ENCODE peak calls at places on chromosome 18, in seven cellular contexts. Z is hepatocyte, K is fibroblast of lung, D is GM23248, Q is neural progenitor cell, T is K562, M is HCT116. R is an unnamed sample. For H3K36me3, the result is how much of the 10 kb centered on the place peaks cover.

GRCh38 chr18:21448301-21448700 is 152.2 kb downstream of the ESCO1 start:
- DNase-seq in Z (no peak), K (no peak), D (peak), Q (no peak), T (no peak), M (no peak), R (no peak)

GRCh38 chr18:58144671-58145285 is 100.8 kb downstream of the NEDD4L start:
- DNase-seq in Z (no peak), K (no peak), D (no peak), Q (no peak), T (no peak), M (no peak), R (no peak)

GRCh38 chr18:50674307-50674706 is 114.4 kb downstream of the MAPK4 start:
- DNase-seq in Z (no peak), K (no peak), D (no peak), Q (no peak), T (no peak), M (no peak), R (no peak)

GRCh38 chr18:37222383-37223378 is 342.9 kb downstream of the CELF4 start:
- DNase-seq in Z (no peak), K (peak), D (peak), Q (no peak), T (no peak), M (peak), R (peak)

GRCh38 chr18:26002375-26002774 is 88.0 kb downstream of the SS18 start:
- DNase-seq in Z (no peak), K (no peak), D (no peak), Q (no peak), T (no peak), M (no peak), R (peak)

GRCh38 chr18:61926532-61926931 is 33.7 kb upstream of the RNF152 start:
- DNase-seq in Z (no peak), K (no peak), D (no peak), Q (no peak), T (no peak), M (no peak), R (no peak)

GRCh38 chr18:48816554-48816953 is 134.2 kb downstream of the SMAD7 start:
- DNase-seq in Z (no peak), K (no peak), D (no peak), Q (no peak), T (no peak), M (no peak), R (no peak)

GRCh38 chr18:40868110-40868858 is 1086.8 kb upstream of the PIK3C3 start:
- DNase-seq in Z (peak), K (peak), D (peak), Q (no peak), T (peak), M (no peak), R (no peak)

GRCh38 chr18:22172594-22173049 is 3.2 kb downstream of the GATA6 start:
- DNase-seq in Z (no peak), K (peak), D (peak), Q (no peak), T (no peak), M (no peak), R (no peak)

GRCh38 chr18:34400837-34401236 is 176.1 kb upstream of the NOL4 start:
- DNase-seq in Z (no peak), K (no peak), D (no peak), Q (no peak), T (no peak), M (no peak), R (no peak)

GRCh38 chr18:48545690-48546365 is 7.0 kb downstream of the CTIF start:
- DNase-seq in Z (peak), K (peak), D (peak), Q (peak), T (peak), M (no peak), R (no peak)

GRCh38 chr18:56576826-56577573 is 61.4 kb downstream of the TXNL1 start:
- DNase-seq in Z (peak), K (no peak), D (no peak), Q (no peak), T (no peak), M (no peak), R (no peak)

DNA sequence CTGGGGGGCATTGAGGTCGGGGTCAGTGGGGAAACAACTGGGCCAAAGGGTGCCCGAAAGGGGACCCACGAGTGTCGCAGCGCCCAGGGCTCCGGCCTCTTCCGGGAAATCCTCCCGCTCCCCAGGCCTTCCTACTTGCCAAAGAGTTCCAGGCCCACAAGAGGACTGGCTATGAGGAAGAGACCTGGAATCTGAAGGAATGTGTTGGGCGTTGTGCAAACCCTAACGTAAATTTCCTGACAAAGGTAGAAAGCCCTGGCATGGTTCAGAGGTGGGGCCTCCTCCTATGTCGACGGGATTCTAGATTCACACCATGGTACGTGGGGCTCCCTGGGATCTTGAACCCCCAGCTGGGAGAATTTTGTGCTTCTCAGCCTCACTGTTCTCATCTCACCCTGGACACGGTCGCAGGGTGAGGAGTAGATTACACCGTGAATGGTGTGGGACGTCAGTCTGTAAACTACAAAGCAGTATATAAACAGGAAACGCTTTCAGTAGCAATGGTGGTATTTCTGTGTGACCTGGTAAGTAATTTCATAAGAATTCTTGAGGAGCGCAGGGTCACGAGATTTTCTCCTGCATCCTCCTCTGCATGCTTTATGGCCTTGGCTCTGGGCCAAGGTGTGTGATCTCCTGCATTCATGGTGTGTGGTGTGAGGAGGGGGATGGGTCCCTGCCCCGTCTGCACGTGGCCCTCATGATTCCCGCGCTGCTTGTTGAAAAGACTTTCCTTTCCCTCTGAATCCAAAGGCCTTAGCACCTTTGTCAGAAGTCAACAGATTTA is 868 bp downstream of the HSBP1L1 start:
- DNase-seq in Z (peak), K (peak), D (peak), Q (no peak), T (peak), M (no peak), R (no peak)
- H3K4me3 ChIP-seq in Z (peak), K (peak), D (peak), Q (peak), T (no peak), M (peak), R (peak)

GRCh38 chr18:45895339-45895738 is 69.9 kb downstream of the SIGLEC15 start:
- DNase-seq in Z (no peak), K (no peak), D (no peak), Q (no peak), T (no peak), M (no peak), R (no peak)
- H3K36me3 ChIP-seq in Z (under half), K (under half), D (half or more), Q (under half), T (under half), M (under half), R (under half)

GRCh38 chr18:75204262-75204977 is 4.5 kb downstream of the PTGR3 start:
- DNase-seq in Z (peak), K (peak), D (peak), Q (peak), T (no peak), M (no peak), R (no peak)

GRCh38 chr18:75203456-75204261 is 5.3 kb downstream of the PTGR3 start:
- DNase-seq in Z (peak), K (peak), D (peak), Q (no peak), T (no peak), M (no peak), R (no peak)

GRCh38 chr18:75205760-75206109 is 3.2 kb downstream of the PTGR3 start:
- DNase-seq in Z (peak), K (peak), D (no peak), Q (peak), T (peak), M (no peak), R (no peak)

GRCh38 chr18:75206637-75207297 is 2.2 kb downstream of the PTGR3 start:
- DNase-seq in Z (no peak), K (no peak), D (no peak), Q (no peak), T (no peak), M (no peak), R (no peak)

DNA sequence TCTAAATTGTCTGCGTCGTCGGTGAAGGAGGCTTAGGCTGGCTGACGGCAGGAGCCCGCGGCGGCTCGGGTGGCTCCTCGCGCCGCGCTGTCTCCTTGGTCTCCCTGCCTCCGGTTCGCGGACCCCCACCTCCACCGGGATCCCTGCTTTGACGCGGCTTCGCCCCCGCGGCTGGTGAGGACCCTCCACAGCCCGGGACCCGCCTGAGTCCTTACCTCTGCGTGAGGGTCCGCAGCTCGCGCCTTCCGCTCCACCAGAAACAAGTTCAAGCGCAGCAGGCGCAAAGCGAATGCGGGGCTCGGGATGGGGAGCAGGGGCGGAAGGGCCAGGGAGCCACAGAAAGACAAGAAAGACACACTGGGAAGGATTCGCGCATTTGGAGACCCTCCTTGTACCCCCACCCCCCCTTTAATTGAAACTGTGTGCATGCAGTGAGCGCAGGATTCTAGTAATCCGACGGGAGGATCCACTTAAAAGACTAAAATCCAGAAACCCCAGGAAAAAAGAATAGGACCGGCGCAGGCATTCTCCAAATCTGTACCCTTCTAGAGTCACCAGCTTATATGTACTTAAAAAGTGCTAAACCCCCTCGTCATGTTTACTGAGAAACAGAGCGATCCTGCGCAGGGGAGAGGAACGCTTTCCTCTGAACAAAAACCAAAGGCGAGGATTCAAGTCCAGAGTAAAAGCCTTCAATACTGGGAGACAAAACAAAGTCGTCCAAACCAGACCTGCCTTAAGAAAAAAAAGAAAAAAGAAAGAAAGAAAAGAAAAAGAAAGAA is 3.8 kb downstream of the PTGR3 start:
- DNase-seq in Z (no peak), K (no peak), D (no peak), Q (peak), T (no peak), M (no peak), R (no peak)
- H2AFZ ChIP-seq in Z (no peak), K (no peak), D (peak), Q (no peak), T (peak), M (no peak), R (no peak)

GRCh38 chr18:10724666-10725065 is 198.8 kb downstream of the NAPG start:
- DNase-seq in Z (no peak), K (no peak), D (no peak), Q (no peak), T (no peak), M (no peak), R (no peak)

GRCh38 chr18:10727477-10727876 is 201.7 kb downstream of the NAPG start:
- DNase-seq in Z (no peak), K (peak), D (peak), Q (no peak), T (no peak), M (no peak), R (no peak)

DNA sequence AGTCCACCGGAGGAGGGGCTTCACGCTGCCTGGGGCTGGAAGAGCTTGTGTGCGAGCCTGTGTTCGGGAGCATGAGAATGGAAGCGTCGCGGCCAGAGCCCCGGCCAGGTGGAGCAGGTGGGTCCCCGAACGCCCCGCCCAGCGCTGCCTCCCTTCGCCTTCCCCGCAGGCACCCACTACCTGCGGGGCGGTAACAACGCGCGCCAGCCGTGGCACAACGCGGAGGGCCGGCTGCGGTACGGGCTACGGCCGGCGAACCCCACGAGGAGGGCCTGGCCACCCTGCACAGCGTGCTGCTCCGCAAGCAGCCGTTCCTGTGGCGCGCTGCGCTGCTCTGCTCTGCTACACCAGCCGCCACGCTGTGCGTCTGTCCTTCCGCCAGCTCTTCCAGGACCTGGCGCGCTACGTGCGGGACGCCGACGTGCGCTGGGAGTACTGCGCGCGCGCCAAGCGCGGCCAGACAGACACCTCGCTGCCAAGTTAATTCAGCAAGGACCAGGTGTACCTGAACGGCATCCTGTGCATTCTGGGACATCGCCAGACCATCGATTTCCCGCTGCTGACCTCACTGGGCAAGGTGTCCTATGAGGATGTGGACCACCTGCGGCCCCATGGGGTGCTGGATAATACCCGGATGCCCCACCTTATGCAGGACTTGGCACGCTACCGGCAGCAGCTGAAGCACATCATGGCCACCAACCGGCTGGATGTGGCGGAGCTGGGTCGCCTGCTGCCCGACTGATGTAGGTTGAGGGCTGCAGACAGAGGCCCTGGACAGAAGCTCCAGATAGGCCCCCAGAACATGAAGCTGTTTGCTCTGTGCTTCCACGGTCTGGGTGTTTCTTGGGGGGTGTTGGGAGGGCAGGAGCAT is 200.6 kb downstream of the NAPG start:
- DNase-seq in Z (no peak), K (no peak), D (no peak), Q (no peak), T (no peak), M (no peak), R (no peak)
- H3K4me3 ChIP-seq in Z (no peak), K (no peak), D (no peak), Q (no peak), T (no peak), M (no peak), R (no peak)

GRCh38 chr18:79714531-79715240 is 35.1 kb downstream of the CTDP1 start:
- DNase-seq in Z (no peak), K (no peak), D (no peak), Q (no peak), T (no peak), M (no peak), R (no peak)

GRCh38 chr18:79708412-79708811 is 28.8 kb downstream of the CTDP1 start:
- DNase-seq in Z (no peak), K (no peak), D (no peak), Q (no peak), T (no peak), M (no peak), R (no peak)

GRCh38 chr18:79713341-79713740 is 33.7 kb downstream of the CTDP1 start:
- DNase-seq in Z (no peak), K (no peak), D (no peak), Q (no peak), T (no peak), M (no peak), R (no peak)

GRCh38 chr18:79715280-79715679 is 35.7 kb downstream of the CTDP1 start:
- DNase-seq in Z (no peak), K (no peak), D (no peak), Q (no peak), T (no peak), M (no peak), R (no peak)

GRCh38 chr18:79712206-79712857 is 32.7 kb downstream of the CTDP1 start:
- DNase-seq in Z (no peak), K (no peak), D (no peak), Q (no peak), T (no peak), M (no peak), R (no peak)
- H3K36me3 ChIP-seq in Z (under half), K (under half), D (under half), Q (under half), T (under half), M (under half), R (under half)

GRCh38 chr18:27991391-27991790 is 185.5 kb downstream of the CDH2 start:
- DNase-seq in Z (peak), K (no peak), D (no peak), Q (no peak), T (no peak), M (no peak), R (no peak)
- H2AFZ ChIP-seq in Z (no peak), K (no peak), D (no peak), Q (no peak), T (no peak), M (no peak), R (no peak)

GRCh38 chr18:12779043-12779442 is 76.2 kb downstream of the PSMG2 start:
- DNase-seq in Z (no peak), K (no peak), D (no peak), Q (no peak), T (no peak), M (no peak), R (no peak)

GRCh38 chr18:12779456-12779855 is 76.6 kb downstream of the PSMG2 start:
- DNase-seq in Z (no peak), K (no peak), D (no peak), Q (no peak), T (no peak), M (no peak), R (no peak)

GRCh38 chr18:12776821-12777471 is 74.1 kb downstream of the PSMG2 start:
- DNase-seq in Z (no peak), K (no peak), D (peak), Q (no peak), T (no peak), M (no peak), R (no peak)

GRCh38 chr18:12774982-12775381 is 72.1 kb downstream of the PSMG2 start:
- DNase-seq in Z (no peak), K (no peak), D (no peak), Q (no peak), T (no peak), M (no peak), R (no peak)

GRCh38 chr18:12777543-12777942 is 74.7 kb downstream of the PSMG2 start:
- DNase-seq in Z (no peak), K (no peak), D (peak), Q (no peak), T (no peak), M (no peak), R (no peak)
- H3K4me3 ChIP-seq in Z (no peak), K (no peak), D (peak), Q (no peak), T (no peak), M (no peak), R (no peak)

GRCh38 chr18:35639296-35639695 is 57.8 kb downstream of the GALNT1 start:
- DNase-seq in Z (no peak), K (no peak), D (no peak), Q (no peak), T (no peak), M (no peak), R (no peak)
- H3K36me3 ChIP-seq in Z (under half), K (under half), D (under half), Q (under half), T (under half), M (under half), R (under half)

DNA sequence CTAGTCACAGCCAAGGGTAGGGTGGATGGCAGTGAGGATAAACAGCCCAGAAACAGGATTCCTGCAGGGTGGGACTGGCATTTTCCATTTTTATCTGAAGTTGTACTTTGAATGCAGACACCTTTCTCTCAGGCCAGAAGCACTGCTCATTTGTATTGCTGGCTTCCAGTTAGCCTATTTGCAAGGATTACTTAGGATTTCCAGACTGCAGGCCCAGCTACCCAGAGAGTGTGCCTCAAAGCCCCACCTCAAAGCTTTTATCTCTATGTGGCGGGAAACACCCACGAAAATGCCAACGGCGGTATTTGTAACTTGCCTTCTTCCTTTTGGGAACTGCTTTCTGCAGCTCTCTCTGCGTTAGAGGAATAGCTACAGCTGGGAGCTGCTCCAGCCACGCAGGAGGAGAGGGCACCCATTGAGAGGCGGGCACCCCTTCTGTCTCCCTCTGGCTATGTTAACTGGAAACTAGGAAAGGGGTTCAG is 144.8 kb downstream of the TGIF1 start:
- DNase-seq in Z (peak), K (peak), D (peak), Q (peak), T (peak), M (no peak), R (no peak)
- H2AFZ ChIP-seq in Z (peak), K (no peak), D (no peak), Q (no peak), T (peak), M (no peak), R (no peak)

DNA sequence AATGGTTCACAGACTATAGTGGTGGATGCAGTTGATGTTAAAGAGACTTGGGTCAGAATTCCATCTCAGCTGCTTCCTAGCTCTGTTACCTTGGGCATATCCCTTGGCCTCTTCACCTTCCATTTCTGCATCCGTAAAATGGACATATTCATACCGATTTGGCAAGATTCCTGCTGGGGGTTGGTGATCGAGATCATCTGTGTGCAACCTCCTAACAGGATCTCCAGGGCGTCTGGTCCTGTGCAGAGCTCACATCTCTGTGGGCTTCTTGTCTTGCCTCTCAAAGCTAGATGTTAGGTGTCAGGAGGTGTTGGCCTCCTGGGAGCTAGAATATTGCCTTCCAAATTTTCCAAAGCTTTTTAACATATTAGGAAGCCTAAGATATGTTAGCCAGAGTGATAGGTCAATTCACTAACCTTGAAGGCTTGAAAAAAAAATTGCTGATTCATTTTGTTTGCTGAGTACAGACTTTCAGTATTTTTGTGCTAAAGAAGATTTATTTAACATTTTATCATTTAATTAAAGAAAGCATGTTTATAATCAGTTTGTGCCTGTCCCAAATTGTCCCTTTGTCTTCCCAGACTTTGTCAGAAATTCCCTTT is 69.7 kb upstream of the ZNF516 start:
- DNase-seq in Z (no peak), K (no peak), D (no peak), Q (no peak), T (no peak), M (no peak), R (no peak)
- H3K4me3 ChIP-seq in Z (no peak), K (peak), D (peak), Q (no peak), T (no peak), M (peak), R (no peak)

R was measured in MM.1S.